ENCODE peak calls at places on chromosome 21, in five cellular contexts. G is psoas muscle; R is dermis microvascular lymphatic vessel endothelial cell; L is SW 1271; I is stimulated activated CD4-positive, alpha-beta T cell treated with anti-CD3 and anti-CD28 coated beads, Interleukin-1b, Interleukin-23, amount 100 ng/mL, for 1 hour. B is an unnamed sample.

GRCh38 chr21:26528882-26529281 is 44.2 kb downstream of the CYYR1 start:
- DNase-seq in G (no peak), R (no peak), L (no peak), I (no peak), B (no peak)

GRCh38 chr21:34939673-34940321 is 109.3 kb downstream of the RUNX1 start:
- DNase-seq in G (no peak), R (no peak), L (no peak), I (no peak), B (no peak)

GRCh38 chr21:25639922-25640670 is 1.0 kb downstream of the JAM2 start:
- DNase-seq in G (peak; percentile 65), R (no peak), L (no peak), I (no peak), B (peak; percentile 21)

GRCh38 chr21:39121600-39122355 is 61.5 kb downstream of the PSMG1 start:
- DNase-seq in G (peak; percentile 65), R (no peak), L (no peak), I (no peak), B (no peak)

GRCh38 chr21:46122241-46122671 is 24.3 kb downstream of the COL6A2 start:
- DNase-seq in G (no peak), R (no peak), L (no peak), I (no peak), B (no peak)

GRCh38 chr21:41168391-41169257 is 664 bp downstream of the BACE2 start:
- DNase-seq in G (peak; percentile 69), R (no peak), L (peak; percentile 27), I (no peak), B (peak; percentile 41)

GRCh38 chr21:19120591-19120990 is 717.0 kb upstream of the TMPRSS15 start:
- DNase-seq in G (no peak), R (no peak), L (no peak), I (no peak), B (no peak)

GRCh38 chr21:39580744-39581143 is 32.0 kb upstream of the B3GALT5 start:
- DNase-seq in G (no peak), R (no peak), L (no peak), I (no peak), B (no peak)

GRCh38 chr21:46171585-46171984 is 12.7 kb downstream of the SPATC1L start:
- DNase-seq in G (no peak), R (no peak), L (no peak), I (no peak), B (no peak)

GRCh38 chr21:28986677-28987076 is 6.0 kb downstream of the LTN1 start:
- DNase-seq in G (no peak), R (no peak), L (no peak), I (no peak), B (no peak)

GRCh38 chr21:44658913-44659595 is 1.3 kb downstream of the KRTAP12-3 start:
- DNase-seq in G (no peak), R (no peak), L (no peak), I (no peak), B (no peak)

GRCh38 chr21:42147386-42148020 is 71.4 kb upstream of the ABCG1 start:
- DNase-seq in G (no peak), R (no peak), L (no peak), I (no peak), B (no peak)

GRCh38 chr21:14523234-14523633 is 22.9 kb downstream of the SAMSN1 start:
- DNase-seq in G (no peak), R (no peak), L (no peak), I (no peak), B (no peak)

GRCh38 chr21:39281207-39281606 is 32.2 kb downstream of the BRWD1 start:
- DNase-seq in G (no peak), R (no peak), L (no peak), I (no peak), B (no peak)

GRCh38 chr21:44820851-44821250 is 3.0 kb upstream of the SUMO3 start:
- DNase-seq in G (no peak), R (no peak), L (no peak), I (no peak), B (no peak)

GRCh38 chr21:43675871-43676270 is 16.5 kb downstream of the RRP1B start:
- DNase-seq in G (no peak), R (no peak), L (no peak), I (no peak), B (no peak)

GRCh38 chr21:34807881-34808568 is 139.2 kb downstream of the CLIC6 start:
- DNase-seq in G (no peak), R (no peak), L (peak; percentile 74), I (peak; percentile 2), B (peak; percentile 78)

GRCh38 chr21:31771685-31772084 is 39.8 kb upstream of the SCAF4 start:
- DNase-seq in G (no peak), R (no peak), L (no peak), I (no peak), B (no peak)

GRCh38 chr21:41765393-41765950 is 1.4 kb downstream of the RIPK4 start:
- DNase-seq in G (no peak), R (no peak), L (no peak), I (no peak), B (no peak)

GRCh38 chr21:43767980-43768867 is 7.9 kb downstream of the CSTB start:
- DNase-seq in G (peak; percentile 53), R (no peak), L (peak; percentile 3), I (no peak), B (peak; percentile 32)

GRCh38 chr21:30234643-30235042 is 18.7 kb upstream of the CLDN8 start:
- DNase-seq in G (no peak), R (no peak), L (no peak), I (no peak), B (no peak)

GRCh38 chr21:29342394-29342957 is 43.8 kb downstream of the BACH1 start:
- DNase-seq in G (peak; percentile 94), R (peak; percentile 30), L (peak; percentile 96), I (no peak), B (peak; percentile 91)

GRCh38 chr21:32868631-32869454 is 97.3 kb upstream of the PAXBP1 start:
- DNase-seq in G (no peak), R (no peak), L (no peak), I (no peak), B (no peak)

GRCh38 chr21:33973268-33973667 is 57.7 kb upstream of the ATP5PO start:
- DNase-seq in G (no peak), R (no peak), L (no peak), I (no peak), B (no peak)

GRCh38 chr21:42062543-42063022 is 8.5 kb upstream of the UMODL1 start:
- DNase-seq in G (peak; percentile 67), R (no peak), L (no peak), I (peak; percentile 70), B (no peak)

GRCh38 chr21:36747114-36747814 is 48.3 kb downstream of the SIM2 start:
- DNase-seq in G (no peak), R (no peak), L (no peak), I (no peak), B (no peak)

GRCh38 chr21:42146821-42147220 is 72.1 kb upstream of the ABCG1 start:
- DNase-seq in G (peak; percentile 52), R (no peak), L (no peak), I (no peak), B (no peak)

GRCh38 chr21:38504056-38504455 is 5.8 kb upstream of the ERG start:
- DNase-seq in G (no peak), R (no peak), L (no peak), I (no peak), B (no peak)

GRCh38 chr21:27827972-27828371 is 861.1 kb upstream of the ADAMTS5 start:
- DNase-seq in G (no peak), R (no peak), L (no peak), I (no peak), B (no peak)

GRCh38 chr21:31294691-31295090 is 49.4 kb downstream of the TIAM1 start:
- DNase-seq in G (no peak), R (no peak), L (no peak), I (no peak), B (no peak)

GRCh38 chr21:37673801-37674575 is 242.3 kb downstream of the KCNJ6 start:
- DNase-seq in G (no peak), R (no peak), L (no peak), I (no peak), B (no peak)

GRCh38 chr21:35635261-35635660 is 425.1 kb downstream of the SETD4 start:
- DNase-seq in G (no peak), R (no peak), L (no peak), I (no peak), B (no peak)

GRCh38 chr21:44078411-44078981 is 28.7 kb upstream of the PWP2 start:
- DNase-seq in G (no peak), R (no peak), L (no peak), I (no peak), B (no peak)

GRCh38 chr21:41726970-41727783 is 39.7 kb downstream of the RIPK4 start:
- DNase-seq in G (peak; percentile 88), R (no peak), L (peak; percentile 30), I (no peak), B (no peak)

GRCh38 chr21:45992311-45993209 is 11.0 kb downstream of the COL6A1 start:
- DNase-seq in G (peak; percentile 63), R (no peak), L (no peak), I (no peak), B (no peak)

GRCh38 chr21:25963186-25963585 is 207.4 kb downstream of the APP start:
- DNase-seq in G (no peak), R (peak; percentile 45), L (peak; percentile 44), I (no peak), B (peak; percentile 95)

B was measured in endothelial cell of umbilical vein.